ENCODE peak calls at places on chromosomes 12 and 14, in nine cellular contexts. One of them, this sample, is unnamed.
A peak's percentile ranks its signal among the peaks of the same experiment; 100 is the strongest.

GRCh38 chr12:58419182-58419760 is 477.9 kb downstream of the ATP23 start:
- DNase-seq in RPMI7951: no peak
- DNase-seq in ureter: no peak
- DNase-seq in OCI-LY7: no peak
- DNase-seq in right cardiac atrium: peak; percentile 20
- DNase-seq in NCI-H1417: no peak
- DNase-seq in activated T-cell treated with anti-CD3 and anti-CD28 coated beads, Interleukin-2, amount 50 U/mL, for 72 hours: no peak
- DNase-seq in AG08395: no peak
- DNase-seq in HS-5: no peak
- DNase-seq in this sample: no peak

GRCh38 chr14:100467939-100468338 is 119.3 kb downstream of the BEGAIN start:
- DNase-seq in AG08395: no peak
- DNase-seq in OCI-LY7: no peak
- DNase-seq in right cardiac atrium: no peak
- DNase-seq in ureter: no peak
- DNase-seq in activated T-cell treated with anti-CD3 and anti-CD28 coated beads, Interleukin-2, amount 50 U/mL, for 72 hours: no peak
- DNase-seq in HS-5: no peak
- DNase-seq in NCI-H1417: no peak
- DNase-seq in RPMI7951: no peak
- DNase-seq in this sample: no peak

GRCh38 chr12:102172436-102172835 is 25.2 kb downstream of the PMCH start:
- DNase-seq in activated T-cell treated with anti-CD3 and anti-CD28 coated beads, Interleukin-2, amount 50 U/mL, for 72 hours: no peak
- DNase-seq in ureter: no peak
- DNase-seq in OCI-LY7: no peak
- DNase-seq in AG08395: peak; percentile 29
- DNase-seq in RPMI7951: no peak
- DNase-seq in right cardiac atrium: no peak
- DNase-seq in HS-5: no peak
- DNase-seq in NCI-H1417: no peak
- DNase-seq in this sample: no peak

GRCh38 chr14:94412671-94413638 is 24.6 kb upstream of the SERPINA1 start:
- DNase-seq in right cardiac atrium: no peak
- DNase-seq in RPMI7951: no peak
- DNase-seq in HS-5: no peak
- DNase-seq in AG08395: no peak
- DNase-seq in NCI-H1417: no peak
- DNase-seq in ureter: no peak
- DNase-seq in OCI-LY7: no peak
- DNase-seq in activated T-cell treated with anti-CD3 and anti-CD28 coated beads, Interleukin-2, amount 50 U/mL, for 72 hours: no peak
- DNase-seq in this sample: no peak

GRCh38 chr12:12946686-12947355 is 5.1 kb downstream of the GPRC5D start:
- DNase-seq in ureter: no peak
- DNase-seq in AG08395: peak; percentile 58
- DNase-seq in activated T-cell treated with anti-CD3 and anti-CD28 coated beads, Interleukin-2, amount 50 U/mL, for 72 hours: no peak
- DNase-seq in HS-5: peak; percentile 14
- DNase-seq in RPMI7951: no peak
- DNase-seq in NCI-H1417: no peak
- DNase-seq in right cardiac atrium: no peak
- DNase-seq in OCI-LY7: no peak
- DNase-seq in this sample: no peak

GRCh38 chr14:84750763-84751554 is 779.0 kb upstream of the FLRT2 start:
- DNase-seq in RPMI7951: no peak
- DNase-seq in HS-5: peak; percentile 34
- DNase-seq in OCI-LY7: no peak
- DNase-seq in ureter: no peak
- DNase-seq in right cardiac atrium: no peak
- DNase-seq in NCI-H1417: no peak
- DNase-seq in activated T-cell treated with anti-CD3 and anti-CD28 coated beads, Interleukin-2, amount 50 U/mL, for 72 hours: no peak
- DNase-seq in AG08395: no peak
- DNase-seq in this sample: no peak

GRCh38 chr14:103105580-103106168 is 11.1 kb downstream of the EXOC3L4 start:
- DNase-seq in activated T-cell treated with anti-CD3 and anti-CD28 coated beads, Interleukin-2, amount 50 U/mL, for 72 hours: peak; percentile 33
- DNase-seq in HS-5: no peak
- DNase-seq in right cardiac atrium: peak; percentile 44
- DNase-seq in RPMI7951: no peak
- DNase-seq in NCI-H1417: peak; percentile 16
- DNase-seq in AG08395: no peak
- DNase-seq in ureter: no peak
- DNase-seq in OCI-LY7: peak; percentile 88
- DNase-seq in this sample: no peak

GRCh38 chr12:67456281-67456918 is 187.2 kb downstream of the CAND1 start:
- DNase-seq in activated T-cell treated with anti-CD3 and anti-CD28 coated beads, Interleukin-2, amount 50 U/mL, for 72 hours: no peak
- DNase-seq in right cardiac atrium: peak; percentile 68
- DNase-seq in RPMI7951: peak; percentile 96
- DNase-seq in ureter: no peak
- DNase-seq in NCI-H1417: peak; percentile 15
- DNase-seq in HS-5: peak; percentile 79
- DNase-seq in AG08395: peak; percentile 62
- DNase-seq in OCI-LY7: no peak
- DNase-seq in this sample: peak; percentile 72

GRCh38 chr12:47410383-47410782 is 295.4 kb downstream of the RPAP3 start:
- DNase-seq in ureter: no peak
- DNase-seq in RPMI7951: no peak
- DNase-seq in AG08395: no peak
- DNase-seq in activated T-cell treated with anti-CD3 and anti-CD28 coated beads, Interleukin-2, amount 50 U/mL, for 72 hours: no peak
- DNase-seq in right cardiac atrium: no peak
- DNase-seq in HS-5: no peak
- DNase-seq in NCI-H1417: no peak
- DNase-seq in OCI-LY7: no peak
- DNase-seq in this sample: no peak

GRCh38 chr14:100116134-100116533 is 43.3 kb downstream of the DEGS2 start:
- DNase-seq in right cardiac atrium: no peak
- DNase-seq in activated T-cell treated with anti-CD3 and anti-CD28 coated beads, Interleukin-2, amount 50 U/mL, for 72 hours: no peak
- DNase-seq in AG08395: no peak
- DNase-seq in NCI-H1417: no peak
- DNase-seq in OCI-LY7: no peak
- DNase-seq in ureter: no peak
- DNase-seq in RPMI7951: no peak
- DNase-seq in HS-5: no peak
- DNase-seq in this sample: no peak

GRCh38 chr12:16939871-16940306 is 333.9 kb upstream of the LMO3 start:
- DNase-seq in OCI-LY7: peak; percentile 86
- DNase-seq in right cardiac atrium: no peak
- DNase-seq in NCI-H1417: peak; percentile 58
- DNase-seq in RPMI7951: peak; percentile 23
- DNase-seq in HS-5: peak; percentile 47
- DNase-seq in activated T-cell treated with anti-CD3 and anti-CD28 coated beads, Interleukin-2, amount 50 U/mL, for 72 hours: peak; percentile 14
- DNase-seq in ureter: no peak
- DNase-seq in AG08395: no peak
- DNase-seq in this sample: peak; percentile 81

GRCh38 chr12:30197392-30198047 is 413.8 kb upstream of the TMTC1 start:
- DNase-seq in HS-5: peak; percentile 18
- DNase-seq in activated T-cell treated with anti-CD3 and anti-CD28 coated beads, Interleukin-2, amount 50 U/mL, for 72 hours: no peak
- DNase-seq in right cardiac atrium: no peak
- DNase-seq in OCI-LY7: no peak
- DNase-seq in AG08395: no peak
- DNase-seq in RPMI7951: peak; percentile 56
- DNase-seq in NCI-H1417: no peak
- DNase-seq in ureter: no peak
- DNase-seq in this sample: no peak

GRCh38 chr12:70543444-70543843 is 93.8 kb downstream of the PTPRB start:
- DNase-seq in right cardiac atrium: no peak
- DNase-seq in activated T-cell treated with anti-CD3 and anti-CD28 coated beads, Interleukin-2, amount 50 U/mL, for 72 hours: no peak
- DNase-seq in NCI-H1417: no peak
- DNase-seq in RPMI7951: peak; percentile 87
- DNase-seq in HS-5: peak; percentile 96
- DNase-seq in OCI-LY7: no peak
- DNase-seq in ureter: no peak
- DNase-seq in AG08395: peak; percentile 80
- DNase-seq in this sample: peak; percentile 5

GRCh38 chr14:100762089-100762515 is 35.4 kb downstream of the DLK1 start:
- DNase-seq in OCI-LY7: no peak
- DNase-seq in NCI-H1417: no peak
- DNase-seq in RPMI7951: peak; percentile 14
- DNase-seq in AG08395: no peak
- DNase-seq in HS-5: no peak
- DNase-seq in right cardiac atrium: no peak
- DNase-seq in activated T-cell treated with anti-CD3 and anti-CD28 coated beads, Interleukin-2, amount 50 U/mL, for 72 hours: no peak
- DNase-seq in ureter: no peak
- DNase-seq in this sample: peak; percentile 45

GRCh38 chr12:109959411-109960093 is 36.6 kb downstream of the GIT2 start:
- DNase-seq in OCI-LY7: no peak
- DNase-seq in RPMI7951: no peak
- DNase-seq in NCI-H1417: no peak
- DNase-seq in activated T-cell treated with anti-CD3 and anti-CD28 coated beads, Interleukin-2, amount 50 U/mL, for 72 hours: no peak
- DNase-seq in AG08395: no peak
- DNase-seq in right cardiac atrium: no peak
- DNase-seq in ureter: no peak
- DNase-seq in HS-5: no peak
- DNase-seq in this sample: no peak

GRCh38 chr14:71231521-71232393 is 324.5 kb downstream of the PCNX1 start:
- DNase-seq in NCI-H1417: no peak
- DNase-seq in AG08395: no peak
- DNase-seq in HS-5: no peak
- DNase-seq in RPMI7951: no peak
- DNase-seq in ureter: no peak
- DNase-seq in right cardiac atrium: no peak
- DNase-seq in activated T-cell treated with anti-CD3 and anti-CD28 coated beads, Interleukin-2, amount 50 U/mL, for 72 hours: no peak
- DNase-seq in OCI-LY7: peak; percentile 50
- DNase-seq in this sample: peak; percentile 64

GRCh38 chr12:59080101-59080500 is 159.8 kb upstream of the LRIG3 start:
- DNase-seq in RPMI7951: no peak
- DNase-seq in ureter: no peak
- DNase-seq in AG08395: no peak
- DNase-seq in HS-5: no peak
- DNase-seq in right cardiac atrium: no peak
- DNase-seq in OCI-LY7: no peak
- DNase-seq in NCI-H1417: no peak
- DNase-seq in activated T-cell treated with anti-CD3 and anti-CD28 coated beads, Interleukin-2, amount 50 U/mL, for 72 hours: no peak
- DNase-seq in this sample: no peak

GRCh38 chr12:47710283-47710682 is 4.5 kb upstream of the RPAP3 start:
- DNase-seq in NCI-H1417: no peak
- DNase-seq in OCI-LY7: no peak
- DNase-seq in AG08395: no peak
- DNase-seq in right cardiac atrium: no peak
- DNase-seq in ureter: no peak
- DNase-seq in activated T-cell treated with anti-CD3 and anti-CD28 coated beads, Interleukin-2, amount 50 U/mL, for 72 hours: no peak
- DNase-seq in RPMI7951: no peak
- DNase-seq in HS-5: no peak
- DNase-seq in this sample: peak; percentile 9

GRCh38 chr12:96150442-96150841 is 43.7 kb upstream of the ELK3 start:
- DNase-seq in right cardiac atrium: no peak
- DNase-seq in AG08395: no peak
- DNase-seq in activated T-cell treated with anti-CD3 and anti-CD28 coated beads, Interleukin-2, amount 50 U/mL, for 72 hours: no peak
- DNase-seq in ureter: no peak
- DNase-seq in NCI-H1417: no peak
- DNase-seq in OCI-LY7: no peak
- DNase-seq in RPMI7951: no peak
- DNase-seq in HS-5: no peak
- DNase-seq in this sample: no peak

GRCh38 chr12:88375960-88376305 is 204.3 kb downstream of the KITLG start:
- DNase-seq in right cardiac atrium: no peak
- DNase-seq in AG08395: no peak
- DNase-seq in HS-5: no peak
- DNase-seq in RPMI7951: no peak
- DNase-seq in OCI-LY7: no peak
- DNase-seq in NCI-H1417: no peak
- DNase-seq in activated T-cell treated with anti-CD3 and anti-CD28 coated beads, Interleukin-2, amount 50 U/mL, for 72 hours: no peak
- DNase-seq in ureter: no peak
- DNase-seq in this sample: no peak

GRCh38 chr12:11638271-11638916 is 11.1 kb upstream of the ETV6 start:
- DNase-seq in AG08395: no peak
- DNase-seq in activated T-cell treated with anti-CD3 and anti-CD28 coated beads, Interleukin-2, amount 50 U/mL, for 72 hours: no peak
- DNase-seq in OCI-LY7: no peak
- DNase-seq in right cardiac atrium: no peak
- DNase-seq in RPMI7951: no peak
- DNase-seq in ureter: no peak
- DNase-seq in HS-5: no peak
- DNase-seq in NCI-H1417: no peak
- DNase-seq in this sample: no peak

GRCh38 chr12:94954029-94954685 is 49.3 kb downstream of the NDUFA12 start:
- DNase-seq in NCI-H1417: no peak
- DNase-seq in OCI-LY7: no peak
- DNase-seq in RPMI7951: peak; percentile 40
- DNase-seq in HS-5: peak; percentile 9
- DNase-seq in activated T-cell treated with anti-CD3 and anti-CD28 coated beads, Interleukin-2, amount 50 U/mL, for 72 hours: no peak
- DNase-seq in right cardiac atrium: no peak
- DNase-seq in AG08395: no peak
- DNase-seq in ureter: no peak
- DNase-seq in this sample: peak; percentile 9

GRCh38 chr12:132364348-132364902 is 35.0 kb upstream of the GALNT9 start:
- DNase-seq in RPMI7951: no peak
- DNase-seq in ureter: no peak
- DNase-seq in NCI-H1417: no peak
- DNase-seq in activated T-cell treated with anti-CD3 and anti-CD28 coated beads, Interleukin-2, amount 50 U/mL, for 72 hours: no peak
- DNase-seq in AG08395: no peak
- DNase-seq in HS-5: no peak
- DNase-seq in OCI-LY7: no peak
- DNase-seq in right cardiac atrium: no peak
- DNase-seq in this sample: peak; percentile 77

GRCh38 chr12:116979109-116979508 is 68.4 kb downstream of the FBXW8 start:
- DNase-seq in NCI-H1417: no peak
- DNase-seq in HS-5: no peak
- DNase-seq in right cardiac atrium: no peak
- DNase-seq in activated T-cell treated with anti-CD3 and anti-CD28 coated beads, Interleukin-2, amount 50 U/mL, for 72 hours: no peak
- DNase-seq in OCI-LY7: peak; percentile 38
- DNase-seq in AG08395: no peak
- DNase-seq in ureter: no peak
- DNase-seq in RPMI7951: no peak
- DNase-seq in this sample: no peak

GRCh38 chr12:12502813-12503146 is 59.9 kb downstream of the DUSP16 start:
- DNase-seq in NCI-H1417: no peak
- DNase-seq in right cardiac atrium: no peak
- DNase-seq in RPMI7951: no peak
- DNase-seq in HS-5: no peak
- DNase-seq in activated T-cell treated with anti-CD3 and anti-CD28 coated beads, Interleukin-2, amount 50 U/mL, for 72 hours: no peak
- DNase-seq in OCI-LY7: no peak
- DNase-seq in AG08395: no peak
- DNase-seq in ureter: no peak
- DNase-seq in this sample: no peak

GRCh38 chr14:74179775-74180354 is 59.4 kb upstream of the VSX2 start:
- DNase-seq in activated T-cell treated with anti-CD3 and anti-CD28 coated beads, Interleukin-2, amount 50 U/mL, for 72 hours: no peak
- DNase-seq in AG08395: no peak
- DNase-seq in NCI-H1417: peak; percentile 83
- DNase-seq in ureter: no peak
- DNase-seq in RPMI7951: no peak
- DNase-seq in OCI-LY7: no peak
- DNase-seq in right cardiac atrium: no peak
- DNase-seq in HS-5: no peak
- DNase-seq in this sample: no peak